ENCODE peak calls at places on chromosomes 2 and 18, in six cellular contexts. One of them, this sample, is unnamed.

GRCh38 chr2:205077159-205077558 is 531.9 kb downstream of the PARD3B start:
- DNase-seq in K562: no peak
- DNase-seq in H1: no peak
- DNase-seq in SK-N-SH: no peak
- DNase-seq in HL-60: no peak
- DNase-seq in HepG2: no peak
- DNase-seq in this sample: no peak

GRCh38 chr18:32422978-32423740 is 47.5 kb downstream of the GAREM1 start:
- DNase-seq in K562: no peak
- DNase-seq in H1: no peak
- DNase-seq in SK-N-SH: no peak
- DNase-seq in HL-60: no peak
- DNase-seq in HepG2: no peak
- DNase-seq in this sample: no peak

GRCh38 chr2:121810959-121811853 is 55.8 kb downstream of the TSN start:
- DNase-seq in K562: peak
- DNase-seq in H1: no peak
- DNase-seq in SK-N-SH: peak
- DNase-seq in HL-60: peak
- DNase-seq in HepG2: peak
- DNase-seq in this sample: no peak

GRCh38 chr2:21642647-21643046 is 518.9 kb downstream of the TDRD15 start:
- DNase-seq in K562: peak
- DNase-seq in H1: no peak
- DNase-seq in SK-N-SH: no peak
- DNase-seq in HL-60: no peak
- DNase-seq in HepG2: no peak
- DNase-seq in this sample: no peak

GRCh38 chr18:26488417-26489009 is 59.8 kb downstream of the KCTD1 start:
- DNase-seq in K562: no peak
- DNase-seq in H1: no peak
- DNase-seq in SK-N-SH: no peak
- DNase-seq in HL-60: no peak
- DNase-seq in HepG2: no peak
- DNase-seq in this sample: no peak

GRCh38 chr2:143397886-143398614 is 268.8 kb downstream of the ARHGAP15 start:
- DNase-seq in K562: no peak
- DNase-seq in H1: no peak
- DNase-seq in SK-N-SH: no peak
- DNase-seq in HL-60: no peak
- DNase-seq in HepG2: no peak
- DNase-seq in this sample: peak

GRCh38 chr2:2127474-2127873 is 203.6 kb downstream of the MYT1L start:
- DNase-seq in K562: no peak
- DNase-seq in H1: no peak
- DNase-seq in SK-N-SH: no peak
- DNase-seq in HL-60: no peak
- DNase-seq in HepG2: no peak
- DNase-seq in this sample: no peak

GRCh38 chr2:17752892-17753802 is 463 bp downstream of the SMC6 start:
- DNase-seq in K562: peak
- DNase-seq in H1: no peak
- DNase-seq in SK-N-SH: peak
- DNase-seq in HL-60: peak
- DNase-seq in HepG2: peak
- DNase-seq in this sample: no peak

GRCh38 chr2:238240761-238241711 is 1.2 kb upstream of the HES6 start:
- DNase-seq in K562: peak
- DNase-seq in H1: no peak
- DNase-seq in SK-N-SH: no peak
- DNase-seq in HL-60: no peak
- DNase-seq in HepG2: no peak
- DNase-seq in this sample: no peak

GRCh38 chr18:46335551-46336059 is 231.4 kb downstream of the HAUS1 start:
- DNase-seq in K562: no peak
- DNase-seq in H1: no peak
- DNase-seq in SK-N-SH: peak
- DNase-seq in HL-60: peak
- DNase-seq in HepG2: no peak
- DNase-seq in this sample: no peak

GRCh38 chr2:235859651-235860050 is 308.5 kb downstream of the GBX2 start:
- DNase-seq in K562: no peak
- DNase-seq in H1: no peak
- DNase-seq in SK-N-SH: no peak
- DNase-seq in HL-60: no peak
- DNase-seq in HepG2: no peak
- DNase-seq in this sample: no peak

GRCh38 chr2:160401895-160402294 is 91.7 kb downstream of the RBMS1 start:
- DNase-seq in K562: no peak
- DNase-seq in H1: no peak
- DNase-seq in SK-N-SH: no peak
- DNase-seq in HL-60: no peak
- DNase-seq in HepG2: no peak
- DNase-seq in this sample: no peak

GRCh38 chr2:40169430-40169829 is 282.5 kb downstream of the SLC8A1 start:
- DNase-seq in K562: no peak
- DNase-seq in H1: no peak
- DNase-seq in SK-N-SH: peak
- DNase-seq in HL-60: no peak
- DNase-seq in HepG2: no peak
- DNase-seq in this sample: no peak

GRCh38 chr2:40168546-40168945 is 283.3 kb downstream of the SLC8A1 start:
- DNase-seq in K562: no peak
- DNase-seq in H1: no peak
- DNase-seq in SK-N-SH: no peak
- DNase-seq in HL-60: no peak
- DNase-seq in HepG2: no peak
- DNase-seq in this sample: no peak

GRCh38 chr2:40165503-40165867 is 286.4 kb downstream of the SLC8A1 start:
- DNase-seq in K562: no peak
- DNase-seq in H1: no peak
- DNase-seq in SK-N-SH: no peak
- DNase-seq in HL-60: no peak
- DNase-seq in HepG2: no peak
- DNase-seq in this sample: no peak

GRCh38 chr2:40164736-40165502 is 287.0 kb downstream of the SLC8A1 start:
- DNase-seq in K562: no peak
- DNase-seq in H1: no peak
- DNase-seq in SK-N-SH: no peak
- DNase-seq in HL-60: peak
- DNase-seq in HepG2: no peak
- DNase-seq in this sample: no peak

GRCh38 chr2:40168032-40168431 is 283.9 kb downstream of the SLC8A1 start:
- DNase-seq in K562: no peak
- DNase-seq in H1: no peak
- DNase-seq in SK-N-SH: no peak
- DNase-seq in HL-60: no peak
- DNase-seq in HepG2: peak
- DNase-seq in this sample: no peak
- TF ChIP-seq GABPA in K562: no peak
- TF ChIP-seq GABPA in H1: no peak
- TF ChIP-seq GABPA in SK-N-SH: no peak
- TF ChIP-seq GABPA in HL-60: no peak
- TF ChIP-seq GABPA in HepG2: no peak
- TF ChIP-seq GABPA in this sample: no peak

GRCh38 chr2:53028259-53028658 is 739.3 kb upstream of the CHAC2 start:
- DNase-seq in K562: no peak
- DNase-seq in H1: no peak
- DNase-seq in SK-N-SH: no peak
- DNase-seq in HL-60: no peak
- DNase-seq in HepG2: no peak
- DNase-seq in this sample: no peak
- TF ChIP-seq GABPA in K562: no peak
- TF ChIP-seq GABPA in H1: no peak
- TF ChIP-seq GABPA in SK-N-SH: no peak
- TF ChIP-seq GABPA in HL-60: no peak
- TF ChIP-seq GABPA in HepG2: no peak
- TF ChIP-seq GABPA in this sample: no peak

GRCh38 chr18:13511961-13512572 is 214.3 kb downstream of the FAM210A start:
- DNase-seq in K562: no peak
- DNase-seq in H1: no peak
- DNase-seq in SK-N-SH: no peak
- DNase-seq in HL-60: peak
- DNase-seq in HepG2: no peak
- DNase-seq in this sample: no peak
- TF ChIP-seq GABPA in K562: no peak
- TF ChIP-seq GABPA in H1: no peak
- TF ChIP-seq GABPA in SK-N-SH: no peak
- TF ChIP-seq GABPA in HL-60: no peak
- TF ChIP-seq GABPA in HepG2: no peak
- TF ChIP-seq GABPA in this sample: no peak

GRCh38 chr2:96249654-96250053 is 16.1 kb downstream of the TMEM127 start:
- DNase-seq in K562: no peak
- DNase-seq in H1: no peak
- DNase-seq in SK-N-SH: peak
- DNase-seq in HL-60: no peak
- DNase-seq in HepG2: no peak
- DNase-seq in this sample: no peak
- TF ChIP-seq GABPA in K562: no peak
- TF ChIP-seq GABPA in H1: no peak
- TF ChIP-seq GABPA in SK-N-SH: no peak
- TF ChIP-seq GABPA in HL-60: no peak
- TF ChIP-seq GABPA in HepG2: no peak
- TF ChIP-seq GABPA in this sample: no peak

GRCh38 chr2:131035826-131036231 is 57.4 kb downstream of the FAM168B start:
- DNase-seq in K562: no peak
- DNase-seq in H1: no peak
- DNase-seq in SK-N-SH: peak
- DNase-seq in HL-60: no peak
- DNase-seq in HepG2: no peak
- DNase-seq in this sample: no peak

GRCh38 chr2:131036269-131036668 is 57.0 kb downstream of the FAM168B start:
- DNase-seq in K562: no peak
- DNase-seq in H1: no peak
- DNase-seq in SK-N-SH: no peak
- DNase-seq in HL-60: no peak
- DNase-seq in HepG2: no peak
- DNase-seq in this sample: no peak

GRCh38 chr2:131035112-131035825 is 58.0 kb downstream of the FAM168B start:
- DNase-seq in K562: no peak
- DNase-seq in H1: no peak
- DNase-seq in SK-N-SH: peak
- DNase-seq in HL-60: no peak
- DNase-seq in HepG2: no peak
- DNase-seq in this sample: no peak

GRCh38 chr2:131033786-131034121 is 59.5 kb downstream of the FAM168B start:
- DNase-seq in K562: no peak
- DNase-seq in H1: no peak
- DNase-seq in SK-N-SH: no peak
- DNase-seq in HL-60: no peak
- DNase-seq in HepG2: no peak
- DNase-seq in this sample: no peak

DNA sequence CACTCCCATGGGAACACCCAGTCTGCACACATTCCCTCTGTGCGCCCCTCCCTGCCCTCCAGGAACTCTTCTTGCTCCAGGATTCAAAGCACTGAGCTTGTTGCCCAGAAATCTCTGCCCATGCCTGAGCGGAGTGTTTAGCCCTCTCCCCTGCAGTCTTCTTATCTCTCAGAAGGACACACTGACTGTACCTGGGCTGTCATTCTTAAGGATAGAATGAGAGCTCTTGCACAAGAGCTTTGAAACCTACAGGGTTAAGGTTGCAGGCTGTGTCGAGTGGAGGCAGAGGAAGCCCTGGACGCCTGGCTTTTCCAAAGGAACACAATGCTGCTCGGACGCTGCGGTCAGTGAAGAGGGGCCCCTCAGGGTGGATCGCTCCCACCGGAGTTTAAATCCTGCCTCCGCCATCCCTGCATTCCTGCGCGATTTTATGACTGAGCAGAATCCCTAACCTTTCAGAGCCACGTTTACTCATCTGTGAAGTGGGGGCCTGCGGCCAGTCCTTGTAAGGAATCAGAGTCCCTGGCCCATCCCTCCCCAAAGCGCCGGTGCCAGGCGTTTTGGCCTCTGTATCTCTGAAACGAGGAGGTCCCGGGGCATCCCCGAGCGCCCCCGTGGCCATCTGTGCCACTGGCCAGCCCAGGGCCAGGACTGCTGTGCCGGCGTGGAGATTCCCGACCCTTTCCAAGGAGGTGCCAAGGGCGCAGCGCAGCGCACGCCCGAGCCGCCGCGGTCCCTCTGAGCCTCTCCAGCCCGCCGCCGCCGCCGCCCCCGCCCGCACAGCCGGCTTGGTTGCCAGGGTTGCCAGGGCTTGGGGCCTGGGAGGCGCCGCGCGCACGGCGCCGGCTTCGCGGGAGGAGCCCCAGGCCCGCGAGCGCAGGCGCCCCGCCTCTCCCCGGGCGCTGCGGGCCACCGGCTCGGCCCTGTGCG is 58.9 kb downstream of the FAM168B start:
- DNase-seq in K562: no peak
- DNase-seq in H1: no peak
- DNase-seq in SK-N-SH: peak
- DNase-seq in HL-60: no peak
- DNase-seq in HepG2: no peak
- DNase-seq in this sample: no peak
- TF ChIP-seq GABPA in K562: no peak
- TF ChIP-seq GABPA in H1: no peak
- TF ChIP-seq GABPA in SK-N-SH: no peak
- TF ChIP-seq GABPA in HL-60: no peak
- TF ChIP-seq GABPA in HepG2: no peak
- TF ChIP-seq GABPA in this sample: no peak

DNA sequence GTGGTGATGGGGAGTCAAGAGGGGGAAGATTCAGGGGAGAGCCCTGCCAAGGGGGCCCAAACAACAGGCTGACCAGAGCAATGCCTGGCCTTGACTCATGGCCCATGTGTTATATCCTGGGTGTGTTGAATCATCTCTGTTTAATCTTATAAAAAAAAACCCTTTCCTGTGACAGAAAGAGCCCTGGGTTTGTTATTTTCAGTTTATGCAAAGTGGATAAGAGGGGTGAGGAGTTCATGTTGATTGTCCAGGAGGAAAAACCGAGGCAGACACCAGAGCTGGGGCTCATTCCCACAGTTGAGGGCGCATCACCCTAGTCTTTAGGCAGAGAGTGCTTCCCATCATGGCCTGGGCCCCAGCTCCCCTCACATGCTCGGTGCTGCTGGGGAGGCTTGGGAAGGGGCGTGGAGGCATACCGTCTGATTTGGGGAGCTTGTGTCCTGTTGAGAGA is 30.9 kb upstream of the IL37 start:
- DNase-seq in K562: no peak
- DNase-seq in H1: no peak
- DNase-seq in SK-N-SH: no peak
- DNase-seq in HL-60: no peak
- DNase-seq in HepG2: no peak
- DNase-seq in this sample: no peak
- TF ChIP-seq GABPA in K562: no peak
- TF ChIP-seq GABPA in H1: no peak
- TF ChIP-seq GABPA in SK-N-SH: no peak
- TF ChIP-seq GABPA in HL-60: no peak
- TF ChIP-seq GABPA in HepG2: no peak
- TF ChIP-seq GABPA in this sample: no peak